ENCODE peak calls at places on chromosome 6, in five cellular contexts. U is upper lobe of left lung, S is HepG2, A is K562, W is GM12878. I is an unnamed sample.

GRCh38 chr6:149210376-149210775 is 107.1 kb upstream of the TAB2 start:
- ATAC-seq in A (peak; percentile 45), W (peak; percentile 37), S (no peak), U (no peak), I (no peak)

GRCh38 chr6:34300332-34300751 is 51.5 kb upstream of the SMIM29 start:
- ATAC-seq in S (peak; percentile 35), U (no peak), W (peak; percentile 66), A (peak; percentile 23), I (no peak)

GRCh38 chr6:152313542-152314482 is 323.4 kb downstream of the SYNE1 start:
- ATAC-seq in A (no peak), U (no peak), W (no peak), S (peak; percentile 97), I (no peak)

GRCh38 chr6:71529026-71529425 is 240.4 kb downstream of the OGFRL1 start:
- ATAC-seq in U (no peak), W (no peak), A (no peak), S (no peak), I (no peak)

GRCh38 chr6:135147637-135148592 is 33.2 kb upstream of the MYB start:
- ATAC-seq in S (no peak), U (no peak), A (peak; percentile 75), W (no peak), I (no peak)

GRCh38 chr6:114281496-114281895 is 61.3 kb downstream of the HS3ST5 start:
- ATAC-seq in W (no peak), A (no peak), U (no peak), S (no peak), I (no peak)

GRCh38 chr6:72175936-72176335 is 289.6 kb downstream of the RIMS1 start:
- ATAC-seq in W (no peak), U (no peak), S (no peak), A (no peak), I (no peak)

GRCh38 chr6:95517004-95517403 is 60.3 kb upstream of the MANEA start:
- ATAC-seq in A (no peak), U (no peak), W (no peak), S (no peak), I (no peak)

GRCh38 chr6:148426317-148426977 is 83.8 kb downstream of the SASH1 start:
- ATAC-seq in W (no peak), U (no peak), S (no peak), A (no peak), I (no peak)

GRCh38 chr6:133590196-133590595 is 298.7 kb upstream of the TCF21 start:
- ATAC-seq in W (no peak), U (no peak), S (no peak), A (no peak), I (no peak)

GRCh38 chr6:42762950-42763349 is 17.0 kb upstream of the TBCC start:
- ATAC-seq in W (no peak), A (no peak), U (no peak), S (no peak), I (no peak)

GRCh38 chr6:169689247-169689646 is 12.6 kb downstream of the WDR27 start:
- ATAC-seq in U (no peak), A (no peak), S (no peak), W (no peak), I (no peak)

GRCh38 chr6:42889815-42890214 is 10.4 kb downstream of the RPL7L1 start:
- ATAC-seq in S (peak; percentile 4), A (peak; percentile 25), U (no peak), W (peak; percentile 12), I (no peak)

GRCh38 chr6:155599571-155599970 is 143.9 kb upstream of the NOX3 start:
- ATAC-seq in A (no peak), W (no peak), S (no peak), U (no peak), I (no peak)

GRCh38 chr6:43900560-43901329 is 130.7 kb downstream of the VEGFA start:
- ATAC-seq in A (no peak), W (no peak), S (peak; percentile 82), U (no peak), I (peak; percentile 85)

GRCh38 chr6:159359581-159360264 is 190.5 kb downstream of the FNDC1 start:
- ATAC-seq in U (no peak), S (no peak), A (no peak), W (no peak), I (no peak)

GRCh38 chr6:137791281-137792159 is 75.5 kb upstream of the TNFAIP3 start:
- ATAC-seq in S (no peak), W (peak; percentile 29), U (no peak), A (no peak), I (no peak)

GRCh38 chr6:52686878-52687699 is 16.2 kb downstream of the TMEM14A start:
- ATAC-seq in W (no peak), U (no peak), S (no peak), A (peak; percentile 80), I (no peak)

GRCh38 chr6:144344651-144345050 is 59.5 kb downstream of the UTRN start:
- ATAC-seq in A (no peak), W (peak; percentile 61), U (no peak), S (no peak), I (no peak)
- TF ChIP-seq EP300 in A (no peak), W (no peak), U (no peak), S (no peak), I (no peak)

DNA sequence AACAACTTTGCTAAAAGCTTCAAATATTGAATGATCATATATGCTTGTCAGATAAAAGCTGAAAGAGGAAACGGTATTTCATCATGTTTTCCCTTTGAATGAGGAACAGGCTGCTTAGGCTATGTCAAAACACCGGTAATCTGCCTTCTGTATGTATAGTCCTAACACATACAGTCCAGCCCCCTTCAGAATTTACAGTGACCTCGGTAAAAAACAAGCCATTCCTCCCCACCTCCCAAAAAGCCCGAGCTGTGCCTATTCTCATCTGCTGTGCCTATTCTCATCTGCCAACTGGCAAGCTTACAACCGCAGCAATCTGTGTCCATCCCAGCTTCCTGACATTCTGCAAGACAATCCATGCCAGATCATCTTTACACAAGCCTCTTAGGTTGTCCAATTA is 26.8 kb upstream of the UBE2J1 start:
- ATAC-seq in U (no peak), S (no peak), W (no peak), A (no peak), I (no peak)
- TF ChIP-seq POLR2A in U (no peak), S (no peak), W (no peak), A (no peak), I (no peak)

GRCh38 chr6:6201200-6201599 is 119.3 kb downstream of the F13A1 start:
- ATAC-seq in S (no peak), W (peak; percentile 92), A (no peak), U (no peak), I (no peak)
- TF ChIP-seq POLR2AphosphoS5 in S (no peak), W (no peak), A (no peak), U (no peak), I (no peak)

DNA sequence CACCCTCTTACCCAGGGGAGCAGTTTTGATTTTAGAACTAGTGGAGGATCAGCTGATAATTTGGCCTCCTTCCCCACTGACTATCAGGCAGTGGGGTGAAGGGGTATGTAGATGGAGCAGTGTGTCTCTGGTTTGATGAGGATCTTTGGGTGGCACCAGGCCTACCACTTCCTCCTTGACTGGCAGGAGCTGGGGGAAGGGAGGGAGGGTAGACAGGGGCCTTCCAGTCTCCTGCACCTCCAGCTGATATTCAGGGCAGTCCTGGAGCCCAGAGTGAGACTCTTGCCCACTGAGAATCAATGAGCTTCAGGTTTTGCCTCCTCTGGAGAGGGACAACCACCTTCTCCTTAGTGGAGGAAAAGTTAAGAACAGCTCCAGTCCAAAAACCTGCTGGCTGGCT is 3.2 kb downstream of the DEF6 start:
- ATAC-seq in U (no peak), S (no peak), A (no peak), W (no peak), I (no peak)
- TF ChIP-seq EP300 in U (no peak), S (no peak), A (no peak), W (no peak), I (no peak)

DNA sequence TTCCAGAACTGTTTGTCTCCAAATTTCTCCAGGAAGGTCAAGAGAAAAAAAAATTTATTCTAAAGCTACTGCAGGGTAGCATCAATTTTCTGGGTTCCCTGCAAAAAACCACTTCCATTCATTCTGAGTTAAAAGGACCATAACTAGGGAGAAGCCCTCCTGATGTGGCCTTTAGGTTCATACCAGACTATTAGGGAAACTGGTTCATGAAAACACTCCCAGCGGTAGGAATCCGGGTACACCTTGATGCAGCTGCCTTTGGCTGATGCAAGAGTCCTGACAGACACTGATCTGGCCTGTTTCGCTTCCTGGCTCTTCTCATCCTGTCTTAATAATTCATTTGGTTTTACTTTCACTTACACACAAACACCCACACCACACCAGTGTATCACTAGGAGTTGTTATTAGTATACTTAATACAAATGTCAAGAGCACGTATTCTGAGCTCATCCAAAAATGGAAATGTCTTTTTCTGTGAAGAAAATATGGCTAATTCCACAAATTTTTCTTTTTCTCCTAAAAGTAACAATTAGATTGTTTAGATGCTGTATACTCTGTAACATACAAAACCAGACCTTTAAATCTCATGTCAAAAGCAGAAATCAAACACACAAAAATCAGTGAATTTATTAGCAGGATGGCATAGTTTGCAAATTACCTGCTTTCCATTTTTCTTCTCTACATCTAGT is 38.4 kb upstream of the ARHGAP18 start:
- ATAC-seq in W (peak; percentile 85), U (peak; percentile 62), S (peak; percentile 93), A (peak; percentile 90), I (no peak)
- TF ChIP-seq POLR2A in W (peak; percentile 51), U (no peak), S (no peak), A (no peak), I (no peak)

GRCh38 chr6:30611856-30612194 is 5.2 kb downstream of the PPP1R10 start:
- ATAC-seq in W (no peak), A (no peak), S (no peak), U (no peak), I (no peak)

GRCh38 chr6:30613251-30614043 is 3.6 kb downstream of the PPP1R10 start:
- ATAC-seq in U (no peak), A (no peak), S (no peak), W (no peak), I (no peak)

GRCh38 chr6:30612213-30612612 is 4.8 kb downstream of the PPP1R10 start:
- ATAC-seq in A (no peak), S (no peak), U (no peak), W (no peak), I (no peak)

GRCh38 chr6:30611150-30611855 is 5.7 kb downstream of the PPP1R10 start:
- ATAC-seq in W (no peak), S (no peak), A (no peak), U (no peak), I (no peak)

GRCh38 chr6:30612687-30613248 is 4.3 kb downstream of the PPP1R10 start:
- ATAC-seq in S (no peak), A (no peak), U (no peak), W (no peak), I (no peak)
- TF ChIP-seq POLR2AphosphoS5 in S (peak; percentile 14), A (no peak), U (no peak), W (no peak), I (peak; percentile 34)

I was measured in gastroesophageal sphincter.